ENCODE peak calls at places on chromosomes 7 and 10, in six cellular contexts. N is HCT116, A is PC-9, K is SK-N-SH, S is hepatocyte, U is GM23248. W is an unnamed sample. For H3K9me2, H3K9me3 and H3K27me3, the result is how much of the 10 kb centered on the place peaks cover.

GRCh38 chr7:97174308-97174707 is 56.8 kb downstream of the SDHAF3 start:
- DNase-seq in N (no peak), A (no peak), K (no peak), S (no peak), U (peak), W (no peak)

GRCh38 chr7:98802088-98802780 is 67.6 kb downstream of the TMEM130 start:
- DNase-seq in N (peak), A (peak), K (peak), S (peak), U (peak), W (peak)

GRCh38 chr7:98168181-98168903 is 42.9 kb upstream of the BHLHA15 start:
- DNase-seq in N (peak), A (peak), K (peak), S (peak), U (peak), W (peak)

GRCh38 chr7:4729266-4729665 is 46.2 kb upstream of the AP5Z1 start:
- DNase-seq in N (no peak), A (no peak), K (no peak), S (no peak), U (no peak), W (no peak)

GRCh38 chr10:2759203-2759602 is 308.1 kb upstream of the PFKP start:
- DNase-seq in N (no peak), A (no peak), K (no peak), S (no peak), U (no peak), W (no peak)

GRCh38 chr7:30159698-30160143 is 24.9 kb downstream of the MTURN start:
- DNase-seq in N (no peak), A (no peak), K (peak), S (peak), U (peak), W (peak)

GRCh38 chr7:45203947-45204445 is 46.4 kb downstream of the RAMP3 start:
- DNase-seq in N (no peak), A (no peak), K (no peak), S (peak), U (peak), W (no peak)

GRCh38 chr10:44387853-44388251 is 3.0 kb upstream of the CXCL12 start:
- DNase-seq in N (no peak), A (no peak), K (no peak), S (no peak), U (no peak), W (no peak)

GRCh38 chr7:134298902-134299683 is 17.6 kb downstream of the SLC35B4 start:
- DNase-seq in N (no peak), A (no peak), K (peak), S (peak), U (no peak), W (no peak)

GRCh38 chr10:44781131-44781530 is 130.0 kb upstream of the TMEM72 start:
- DNase-seq in N (no peak), A (no peak), K (no peak), S (no peak), U (no peak), W (no peak)

GRCh38 chr7:107506683-107507339 is 37.0 kb downstream of the GPR22 start:
- DNase-seq in N (peak), A (peak), K (no peak), S (peak), U (peak), W (peak)

GRCh38 chr10:11359849-11360248 is 251.6 kb downstream of the USP6NL start:
- DNase-seq in N (no peak), A (no peak), K (no peak), S (no peak), U (no peak), W (no peak)

DNA sequence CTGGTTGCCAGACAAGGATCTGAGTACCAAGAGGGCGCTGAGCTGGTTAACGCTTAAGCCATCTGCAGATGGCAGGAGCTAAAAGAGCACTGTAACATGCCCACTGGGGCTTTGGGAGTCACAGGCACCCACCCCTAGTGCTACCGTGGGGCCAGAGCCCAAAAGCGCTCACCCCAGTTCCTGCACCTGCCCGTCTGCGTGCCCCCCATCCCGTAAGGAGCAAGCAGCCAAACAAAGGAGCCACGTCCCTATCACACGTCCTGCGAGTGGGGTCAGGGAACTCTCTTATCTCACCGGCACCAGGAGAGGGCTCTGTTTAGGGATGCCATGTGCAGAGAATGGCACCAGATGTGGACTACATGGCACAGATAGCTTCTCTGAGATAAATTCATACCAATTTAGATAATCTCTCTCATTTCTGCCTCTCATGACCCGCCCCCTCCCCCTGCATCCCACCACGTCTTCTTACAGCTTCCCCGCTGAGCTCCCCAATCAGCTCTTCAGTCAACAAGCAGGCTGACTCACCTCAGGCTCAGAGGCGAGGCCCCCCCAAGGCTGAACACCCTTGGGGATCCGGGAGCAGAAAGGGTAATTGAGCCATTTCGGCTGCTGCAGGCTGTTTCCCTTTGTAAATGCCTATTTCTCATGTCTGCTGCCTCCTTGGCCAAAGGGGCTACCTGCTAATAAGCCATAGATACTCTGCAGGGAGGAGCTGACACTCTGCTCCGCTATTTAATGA is 235.7 kb downstream of the GRID1 start:
- DNase-seq in N (no peak), A (no peak), K (peak), S (no peak), U (no peak), W (no peak)
- H3K9me2 ChIP-seq in N (under half), A (under half), K (under half), S (under half), U (under half), W (under half)

GRCh38 chr7:57328963-57329362 is 121.0 kb upstream of the ZNF716 start:
- DNase-seq in N (no peak), A (no peak), K (no peak), S (no peak), U (no peak), W (no peak)

GRCh38 chr7:57327081-57327480 is 122.9 kb upstream of the ZNF716 start:
- DNase-seq in N (no peak), A (no peak), K (no peak), S (no peak), U (no peak), W (no peak)

DNA sequence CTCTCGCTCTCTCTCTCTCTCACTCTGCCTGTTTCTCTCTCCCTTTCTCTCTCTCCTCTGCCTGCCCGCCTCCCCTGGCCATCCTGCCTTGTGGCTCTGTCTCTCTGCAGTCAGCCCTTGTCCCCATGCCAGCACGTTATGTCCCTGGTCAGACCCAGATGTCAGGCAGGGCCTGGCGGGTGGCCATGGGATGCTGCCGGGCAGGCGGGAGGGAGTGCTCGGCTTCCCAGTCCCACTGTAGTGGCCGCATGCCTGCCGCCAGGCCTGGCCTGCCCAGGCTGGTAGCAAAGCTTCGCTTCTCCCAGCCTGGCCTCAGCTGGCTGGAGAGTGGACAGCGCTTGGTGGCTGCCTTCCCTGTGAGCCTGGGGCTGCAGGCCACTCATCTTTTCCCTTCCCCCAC is 121.5 kb upstream of the ZNF716 start:
- DNase-seq in N (no peak), A (no peak), K (no peak), S (no peak), U (no peak), W (no peak)
- H3K9me3 ChIP-seq in N (under half), A (under half), K (under half), S (under half), U (under half), W (under half)

GRCh38 chr7:100855515-100855914 is 3.0 kb downstream of the SLC12A9 start:
- DNase-seq in N (no peak), A (no peak), K (no peak), S (no peak), U (no peak), W (no peak)
- H3K27me3 ChIP-seq in N (under half), A (under half), K (under half), S (under half), U (under half), W (under half)

GRCh38 chr7:131895541-131896173 is 339.2 kb upstream of the PODXL start:
- DNase-seq in N (peak), A (no peak), K (no peak), S (peak), U (peak), W (peak)

GRCh38 chr7:131899271-131900030 is 343.0 kb upstream of the PODXL start:
- DNase-seq in N (no peak), A (no peak), K (no peak), S (no peak), U (peak), W (no peak)

GRCh38 chr7:131896189-131896855 is 339.9 kb upstream of the PODXL start:
- DNase-seq in N (no peak), A (no peak), K (no peak), S (no peak), U (no peak), W (no peak)

GRCh38 chr7:131897790-131898165 is 341.4 kb upstream of the PODXL start:
- DNase-seq in N (no peak), A (no peak), K (no peak), S (no peak), U (no peak), W (no peak)

GRCh38 chr7:131897016-131897789 is 340.8 kb upstream of the PODXL start:
- DNase-seq in N (peak), A (no peak), K (peak), S (no peak), U (peak), W (peak)
- H3K9me2 ChIP-seq in N (under half), A (under half), K (under half), S (under half), U (under half), W (under half)

DNA sequence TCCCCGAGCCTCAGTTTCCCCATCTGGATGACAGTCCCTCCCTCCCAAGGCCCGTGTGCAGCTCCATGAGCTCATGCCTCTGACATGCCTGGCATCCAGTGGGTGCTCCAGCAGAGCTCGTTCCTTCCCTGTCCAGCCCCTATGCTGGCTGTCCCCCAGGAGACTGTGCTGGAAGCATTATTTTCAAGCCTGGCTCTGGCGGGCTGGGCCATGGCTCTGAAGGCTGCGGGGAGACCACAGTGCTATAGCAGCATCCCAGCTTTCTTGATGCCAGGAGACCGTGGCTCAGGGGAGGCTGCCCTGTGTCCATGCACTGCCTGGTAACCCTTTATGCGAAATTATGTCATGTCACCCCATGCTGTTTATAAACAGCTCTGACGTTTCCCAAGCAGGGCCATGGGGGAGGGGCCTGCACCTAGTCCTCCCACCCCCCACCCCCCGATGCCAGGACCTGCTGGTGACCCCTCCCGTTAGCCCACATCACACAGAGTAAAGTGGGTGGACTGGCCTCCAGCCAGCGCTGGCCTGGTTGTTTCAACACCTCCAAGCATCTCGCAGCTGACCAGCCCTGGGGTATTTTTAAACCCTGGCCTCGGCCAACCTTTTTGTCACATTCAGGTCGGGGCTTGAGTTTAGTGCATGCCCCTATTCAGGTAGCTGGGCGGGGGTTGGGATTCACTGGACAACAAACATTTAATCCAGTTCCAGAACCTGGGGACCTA is 105.9 kb upstream of the ZNF716 start:
- DNase-seq in N (no peak), A (no peak), K (no peak), S (no peak), U (no peak), W (no peak)
- H3K9me3 ChIP-seq in N (under half), A (under half), K (under half), S (under half), U (under half), W (under half)

DNA sequence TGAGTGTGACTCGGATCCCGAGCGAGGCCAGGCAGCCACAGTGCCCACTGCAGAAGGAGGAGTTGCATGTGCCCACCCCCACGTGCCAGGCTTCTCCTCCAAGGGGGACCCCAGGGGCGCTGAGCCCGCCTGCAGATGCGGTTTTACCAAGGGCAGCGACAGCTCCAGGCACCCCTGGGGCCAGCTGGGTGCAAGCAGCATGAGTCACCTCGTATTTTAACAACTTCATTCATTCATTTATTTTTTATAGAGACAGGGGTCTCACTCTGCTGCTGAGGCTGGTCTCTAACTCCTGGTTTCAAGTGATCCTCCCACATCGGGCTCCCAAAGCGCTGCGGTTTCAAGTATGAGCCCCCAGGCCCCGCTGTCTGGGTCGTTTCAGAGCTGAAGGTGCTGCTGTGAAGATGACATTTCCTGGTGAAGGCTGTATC is 1.3 kb upstream of the FOXL3 start:
- DNase-seq in N (no peak), A (no peak), K (no peak), S (no peak), U (no peak), W (no peak)
- H3K27me3 ChIP-seq in N (under half), A (half or more), K (half or more), S (under half), U (half or more), W (under half)

GRCh38 chr7:131903315-131903714 is 346.9 kb upstream of the PODXL start:
- DNase-seq in N (no peak), A (no peak), K (no peak), S (no peak), U (no peak), W (no peak)

GRCh38 chr7:131900785-131901287 is 344.4 kb upstream of the PODXL start:
- DNase-seq in N (no peak), A (no peak), K (no peak), S (no peak), U (no peak), W (no peak)

GRCh38 chr7:131893627-131894345 is 337.4 kb upstream of the PODXL start:
- DNase-seq in N (no peak), A (no peak), K (no peak), S (no peak), U (peak), W (no peak)

DNA sequence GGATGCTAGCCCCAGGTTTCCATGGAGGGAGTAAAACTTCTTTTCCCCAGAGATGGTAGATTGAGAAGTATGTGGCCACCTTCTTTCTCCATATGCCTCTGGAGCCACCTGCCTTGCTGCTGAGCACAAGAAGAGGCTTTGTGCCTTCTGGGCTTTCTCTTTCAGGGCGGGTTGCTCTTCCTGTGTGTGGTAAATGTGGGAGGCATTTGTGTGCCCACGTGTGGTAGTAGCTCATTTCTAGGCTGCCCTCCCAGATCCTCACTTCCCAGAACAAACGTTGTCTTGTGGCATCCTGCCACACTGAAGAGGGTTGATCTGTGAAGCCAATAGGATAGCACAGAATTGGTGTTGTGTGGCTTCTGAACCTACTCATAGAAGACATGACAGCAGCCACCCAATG is 342.0 kb upstream of the PODXL start:
- DNase-seq in N (no peak), A (no peak), K (no peak), S (no peak), U (peak), W (peak)
- H3K9me2 ChIP-seq in N (under half), A (under half), K (under half), S (under half), U (under half), W (under half)

DNA sequence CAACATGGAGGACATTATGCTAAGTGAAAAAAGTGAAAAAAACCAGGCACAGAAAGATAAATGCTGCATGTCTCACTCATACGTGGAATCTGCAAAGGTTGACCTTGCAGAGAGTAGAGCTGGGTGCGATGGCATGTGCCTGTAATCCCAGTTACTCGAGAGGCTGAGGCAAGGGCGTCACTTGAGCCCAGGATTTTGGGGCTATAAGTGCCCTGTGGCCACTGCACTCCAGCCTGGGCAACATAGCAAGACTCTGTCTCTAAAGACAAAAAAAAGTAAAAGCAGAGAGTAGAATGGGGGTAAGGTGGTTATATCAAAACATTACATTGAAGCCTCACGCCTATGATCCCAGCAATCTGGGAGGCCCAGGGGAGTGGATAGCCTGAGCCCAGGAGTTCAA is 22.8 kb downstream of the CBX3 start:
- DNase-seq in N (no peak), A (no peak), K (no peak), S (no peak), U (no peak), W (no peak)
- H3K9me3 ChIP-seq in N (under half), A (under half), K (under half), S (under half), U (under half), W (under half)

DNA sequence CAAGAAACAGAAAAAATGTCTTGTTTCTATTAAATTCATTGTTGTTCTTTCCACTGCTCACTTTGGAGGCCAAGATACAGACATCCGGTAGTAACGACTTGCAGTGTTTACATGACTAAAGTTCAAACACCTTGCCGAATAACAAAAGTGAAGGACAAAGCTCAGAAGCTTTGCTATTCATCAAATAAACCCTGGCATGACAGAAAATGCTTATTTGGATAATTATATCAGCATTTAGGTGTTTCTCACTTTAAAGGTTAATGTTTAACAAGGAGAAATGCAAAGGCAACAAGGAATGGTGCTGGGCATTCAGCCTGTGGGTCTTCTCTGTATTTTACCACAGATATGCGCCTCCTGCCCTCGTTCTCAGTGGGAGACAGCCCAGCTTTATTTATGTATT is 5.4 kb upstream of the PTF1A start:
- DNase-seq in N (no peak), A (no peak), K (no peak), S (no peak), U (no peak), W (no peak)
- H3K27me3 ChIP-seq in N (under half), A (under half), K (under half), S (half or more), U (under half), W (under half)

DNA sequence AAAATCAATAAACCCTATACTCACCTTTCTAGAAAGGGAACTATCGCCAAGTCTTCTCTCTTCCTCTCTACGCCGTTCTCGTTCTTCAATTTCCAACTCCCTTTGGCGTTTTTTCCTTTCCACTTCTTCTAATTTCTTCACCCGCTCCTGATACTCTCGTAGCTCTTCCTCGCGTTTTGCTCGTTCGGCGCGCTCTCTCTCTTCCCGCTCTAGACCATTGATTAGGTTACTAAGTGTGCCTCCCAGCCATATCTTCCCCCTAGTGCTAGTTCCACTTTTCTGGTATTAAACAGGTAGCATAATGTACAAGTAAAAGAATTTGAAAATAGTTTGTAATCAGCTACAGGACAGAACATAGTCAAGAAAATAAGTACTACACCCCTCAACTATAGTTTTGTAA is 20.3 kb downstream of the NANOS1 start:
- DNase-seq in N (no peak), A (no peak), K (no peak), S (no peak), U (no peak), W (no peak)
- H3K9me2 ChIP-seq in N (under half), A (under half), K (under half), S (under half), U (under half), W (under half)

W was measured in PC-3.